ENCODE peak calls at places on chromosomes 13 and 19, in ten cellular contexts. One of them, this sample, is unnamed.

GRCh38 chr13:23433171-23434153 is at the start of gene SACS:
- DNase-seq in GM12878: no peak
- DNase-seq in transverse colon: no peak
- DNase-seq in sigmoid colon: peak; percentile 67
- DNase-seq in K562: no peak
- DNase-seq in stomach: no peak
- DNase-seq in SK-N-SH: peak; percentile 81
- DNase-seq in upper lobe of left lung: no peak
- DNase-seq in HepG2: no peak
- DNase-seq in H1: peak; percentile 21
- DNase-seq in this sample: no peak

GRCh38 chr19:33840783-33841182 is 44.1 kb downstream of the KCTD15 start:
- DNase-seq in GM12878: no peak
- DNase-seq in transverse colon: no peak
- DNase-seq in sigmoid colon: no peak
- DNase-seq in K562: no peak
- DNase-seq in stomach: no peak
- DNase-seq in SK-N-SH: no peak
- DNase-seq in upper lobe of left lung: no peak
- DNase-seq in HepG2: no peak
- DNase-seq in H1: no peak
- DNase-seq in this sample: no peak

GRCh38 chr19:58007285-58007684 is 4.7 kb upstream of the ZNF606 start:
- DNase-seq in GM12878: no peak
- DNase-seq in transverse colon: no peak
- DNase-seq in sigmoid colon: no peak
- DNase-seq in K562: peak; percentile 17
- DNase-seq in stomach: no peak
- DNase-seq in SK-N-SH: no peak
- DNase-seq in upper lobe of left lung: no peak
- DNase-seq in HepG2: peak; percentile 18
- DNase-seq in H1: no peak
- DNase-seq in this sample: no peak

GRCh38 chr13:79385694-79386093 is 20.4 kb downstream of the RBM26 start:
- DNase-seq in GM12878: peak; percentile 85
- DNase-seq in transverse colon: no peak
- DNase-seq in sigmoid colon: no peak
- DNase-seq in K562: no peak
- DNase-seq in stomach: no peak
- DNase-seq in SK-N-SH: no peak
- DNase-seq in upper lobe of left lung: no peak
- DNase-seq in HepG2: no peak
- DNase-seq in H1: no peak
- DNase-seq in this sample: no peak

GRCh38 chr19:18294467-18294864 is 13.0 kb upstream of the JUND start:
- DNase-seq in GM12878: no peak
- DNase-seq in transverse colon: peak; percentile 69
- DNase-seq in sigmoid colon: no peak
- DNase-seq in K562: peak; percentile 31
- DNase-seq in stomach: peak; percentile 66
- DNase-seq in SK-N-SH: peak; percentile 83
- DNase-seq in upper lobe of left lung: peak; percentile 73
- DNase-seq in HepG2: no peak
- DNase-seq in H1: no peak
- DNase-seq in this sample: peak; percentile 81

GRCh38 chr19:53389591-53390377 is 5.2 kb upstream of the ZNF765 start:
- DNase-seq in GM12878: no peak
- DNase-seq in transverse colon: no peak
- DNase-seq in sigmoid colon: no peak
- DNase-seq in K562: peak; percentile 50
- DNase-seq in stomach: no peak
- DNase-seq in SK-N-SH: peak; percentile 11
- DNase-seq in upper lobe of left lung: no peak
- DNase-seq in HepG2: no peak
- DNase-seq in H1: peak; percentile 87
- DNase-seq in this sample: no peak

GRCh38 chr19:46975918-46976782 is 43.5 kb upstream of the NPAS1 start:
- DNase-seq in GM12878: no peak
- DNase-seq in transverse colon: peak; percentile 76
- DNase-seq in sigmoid colon: peak; percentile 98
- DNase-seq in K562: no peak
- DNase-seq in stomach: peak; percentile 97
- DNase-seq in SK-N-SH: peak; percentile 69
- DNase-seq in upper lobe of left lung: peak; percentile 92
- DNase-seq in HepG2: peak; percentile 70
- DNase-seq in H1: peak; percentile 59
- DNase-seq in this sample: peak; percentile 97

GRCh38 chr19:53775524-53775923 is 48.6 kb downstream of the NLRP12 start:
- DNase-seq in GM12878: no peak
- DNase-seq in transverse colon: no peak
- DNase-seq in sigmoid colon: no peak
- DNase-seq in K562: no peak
- DNase-seq in stomach: no peak
- DNase-seq in SK-N-SH: no peak
- DNase-seq in upper lobe of left lung: no peak
- DNase-seq in HepG2: peak; percentile 61
- DNase-seq in H1: no peak
- DNase-seq in this sample: no peak

GRCh38 chr19:34480971-34481821 is at the start of gene WTIP:
- DNase-seq in GM12878: no peak
- DNase-seq in transverse colon: peak; percentile 41
- DNase-seq in sigmoid colon: peak; percentile 86
- DNase-seq in K562: no peak
- DNase-seq in stomach: peak; percentile 67
- DNase-seq in SK-N-SH: peak; percentile 78
- DNase-seq in upper lobe of left lung: peak; percentile 59
- DNase-seq in HepG2: peak; percentile 62
- DNase-seq in H1: no peak
- DNase-seq in this sample: peak; percentile 78

GRCh38 chr13:24130134-24130792 is 30.3 kb upstream of the SPATA13 start:
- DNase-seq in GM12878: no peak
- DNase-seq in transverse colon: no peak
- DNase-seq in sigmoid colon: no peak
- DNase-seq in K562: no peak
- DNase-seq in stomach: no peak
- DNase-seq in SK-N-SH: no peak
- DNase-seq in upper lobe of left lung: no peak
- DNase-seq in HepG2: no peak
- DNase-seq in H1: no peak
- DNase-seq in this sample: no peak

GRCh38 chr19:12943437-12944044 is 2.1 kb upstream of the RAD23A start:
- DNase-seq in GM12878: no peak
- DNase-seq in transverse colon: no peak
- DNase-seq in sigmoid colon: no peak
- DNase-seq in K562: no peak
- DNase-seq in stomach: no peak
- DNase-seq in SK-N-SH: no peak
- DNase-seq in upper lobe of left lung: no peak
- DNase-seq in HepG2: no peak
- DNase-seq in H1: no peak
- DNase-seq in this sample: no peak
- H3K4me1 ChIP-seq in GM12878: peaks cover 50% of the 10 kb centered on the region
- H3K4me1 ChIP-seq in transverse colon: peaks cover 36% of the 10 kb centered on the region
- H3K4me1 ChIP-seq in sigmoid colon: no peaks in the 10 kb centered on the region
- H3K4me1 ChIP-seq in K562: peaks cover 39% of the 10 kb centered on the region
- H3K4me1 ChIP-seq in stomach: peaks cover 89% of the 10 kb centered on the region
- H3K4me1 ChIP-seq in SK-N-SH: peaks cover 13% of the 10 kb centered on the region
- H3K4me1 ChIP-seq in upper lobe of left lung: peaks cover 59% of the 10 kb centered on the region
- H3K4me1 ChIP-seq in HepG2: peaks cover 52% of the 10 kb centered on the region
- H3K4me1 ChIP-seq in H1: no peaks in the 10 kb centered on the region
- H3K4me1 ChIP-seq in this sample: peaks cover 62% of the 10 kb centered on the region

GRCh38 chr19:41330476-41330875 is 20.5 kb downstream of the CCDC97 start:
- DNase-seq in GM12878: no peak
- DNase-seq in transverse colon: no peak
- DNase-seq in sigmoid colon: no peak
- DNase-seq in K562: no peak
- DNase-seq in stomach: no peak
- DNase-seq in SK-N-SH: no peak
- DNase-seq in upper lobe of left lung: no peak
- DNase-seq in HepG2: no peak
- DNase-seq in H1: no peak
- DNase-seq in this sample: no peak

GRCh38 chr19:41328818-41329220 is 18.8 kb downstream of the CCDC97 start:
- DNase-seq in GM12878: no peak
- DNase-seq in transverse colon: no peak
- DNase-seq in sigmoid colon: no peak
- DNase-seq in K562: no peak
- DNase-seq in stomach: no peak
- DNase-seq in SK-N-SH: no peak
- DNase-seq in upper lobe of left lung: peak; percentile 62
- DNase-seq in HepG2: no peak
- DNase-seq in H1: no peak
- DNase-seq in this sample: no peak

GRCh38 chr19:41332000-41332399 is 21.7 kb downstream of the TGFB1 start:
- DNase-seq in GM12878: no peak
- DNase-seq in transverse colon: no peak
- DNase-seq in sigmoid colon: no peak
- DNase-seq in K562: no peak
- DNase-seq in stomach: no peak
- DNase-seq in SK-N-SH: no peak
- DNase-seq in upper lobe of left lung: no peak
- DNase-seq in HepG2: no peak
- DNase-seq in H1: no peak
- DNase-seq in this sample: no peak

GRCh38 chr19:41332468-41332867 is 21.3 kb downstream of the TGFB1 start:
- DNase-seq in GM12878: no peak
- DNase-seq in transverse colon: no peak
- DNase-seq in sigmoid colon: no peak
- DNase-seq in K562: no peak
- DNase-seq in stomach: no peak
- DNase-seq in SK-N-SH: no peak
- DNase-seq in upper lobe of left lung: no peak
- DNase-seq in HepG2: no peak
- DNase-seq in H1: no peak
- DNase-seq in this sample: no peak

DNA sequence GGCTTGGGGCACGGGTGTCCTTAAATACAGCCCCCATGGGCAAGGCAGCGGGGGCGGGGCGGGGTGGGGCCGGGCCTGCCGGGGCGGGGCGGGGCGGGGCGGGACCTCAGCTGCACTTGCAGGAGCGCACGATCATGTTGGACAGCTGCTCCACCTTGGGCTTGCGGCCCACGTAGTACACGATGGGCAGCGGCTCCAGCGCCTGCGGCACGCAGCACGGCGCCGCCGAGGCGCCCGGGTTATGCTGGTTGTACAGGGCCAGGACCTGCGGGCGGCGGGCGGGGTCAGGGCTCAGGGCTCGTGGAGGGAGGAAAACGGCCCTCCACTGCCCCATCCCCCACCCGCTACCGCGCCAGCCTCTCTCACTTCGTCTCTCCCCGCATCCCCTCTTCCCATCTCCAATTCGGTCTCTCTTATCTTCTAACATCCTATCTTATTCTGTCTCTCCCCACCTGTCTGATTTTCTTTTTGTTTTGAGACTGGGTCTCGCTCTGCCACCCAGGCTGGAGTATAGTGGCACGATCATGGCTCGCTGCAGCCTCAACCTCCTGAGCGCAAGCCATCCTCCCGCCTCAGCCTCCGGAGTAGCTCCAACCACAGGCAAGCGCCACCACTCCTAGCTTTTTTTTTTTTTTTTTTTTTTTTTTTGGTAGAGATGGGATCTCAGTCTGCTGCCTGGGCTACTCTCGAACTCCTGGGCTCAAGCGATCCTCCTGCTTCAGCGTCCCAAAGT is 21.1 kb downstream of the CCDC97 start:
- DNase-seq in GM12878: no peak
- DNase-seq in transverse colon: no peak
- DNase-seq in sigmoid colon: no peak
- DNase-seq in K562: peak; percentile 44
- DNase-seq in stomach: no peak
- DNase-seq in SK-N-SH: peak; percentile 71
- DNase-seq in upper lobe of left lung: no peak
- DNase-seq in HepG2: no peak
- DNase-seq in H1: no peak
- DNase-seq in this sample: no peak
- TF ChIP-seq POLR2AphosphoS5 in GM12878: no peak
- TF ChIP-seq POLR2AphosphoS5 in transverse colon: no peak
- TF ChIP-seq POLR2AphosphoS5 in sigmoid colon: no peak
- TF ChIP-seq POLR2AphosphoS5 in K562: no peak
- TF ChIP-seq POLR2AphosphoS5 in stomach: no peak
- TF ChIP-seq POLR2AphosphoS5 in SK-N-SH: no peak
- TF ChIP-seq POLR2AphosphoS5 in upper lobe of left lung: no peak
- TF ChIP-seq POLR2AphosphoS5 in HepG2: no peak
- TF ChIP-seq POLR2AphosphoS5 in H1: no peak
- TF ChIP-seq POLR2AphosphoS5 in this sample: no peak

GRCh38 chr13:100115693-100116254 is 26.9 kb downstream of the PCCA start:
- DNase-seq in GM12878: no peak
- DNase-seq in transverse colon: no peak
- DNase-seq in sigmoid colon: no peak
- DNase-seq in K562: no peak
- DNase-seq in stomach: no peak
- DNase-seq in SK-N-SH: no peak
- DNase-seq in upper lobe of left lung: no peak
- DNase-seq in HepG2: no peak
- DNase-seq in H1: no peak
- DNase-seq in this sample: no peak

GRCh38 chr13:100106705-100107104 is 17.8 kb downstream of the PCCA start:
- DNase-seq in GM12878: no peak
- DNase-seq in transverse colon: no peak
- DNase-seq in sigmoid colon: no peak
- DNase-seq in K562: no peak
- DNase-seq in stomach: no peak
- DNase-seq in SK-N-SH: no peak
- DNase-seq in upper lobe of left lung: no peak
- DNase-seq in HepG2: no peak
- DNase-seq in H1: no peak
- DNase-seq in this sample: no peak

GRCh38 chr13:100108913-100109507 is 20.1 kb downstream of the PCCA start:
- DNase-seq in GM12878: no peak
- DNase-seq in transverse colon: no peak
- DNase-seq in sigmoid colon: no peak
- DNase-seq in K562: no peak
- DNase-seq in stomach: no peak
- DNase-seq in SK-N-SH: no peak
- DNase-seq in upper lobe of left lung: no peak
- DNase-seq in HepG2: no peak
- DNase-seq in H1: no peak
- DNase-seq in this sample: no peak

GRCh38 chr13:100110269-100110668 is 21.4 kb downstream of the PCCA start:
- DNase-seq in GM12878: no peak
- DNase-seq in transverse colon: no peak
- DNase-seq in sigmoid colon: no peak
- DNase-seq in K562: no peak
- DNase-seq in stomach: no peak
- DNase-seq in SK-N-SH: no peak
- DNase-seq in upper lobe of left lung: no peak
- DNase-seq in HepG2: no peak
- DNase-seq in H1: no peak
- DNase-seq in this sample: no peak

GRCh38 chr13:100112186-100112838 is 23.4 kb downstream of the PCCA start:
- DNase-seq in GM12878: no peak
- DNase-seq in transverse colon: no peak
- DNase-seq in sigmoid colon: no peak
- DNase-seq in K562: no peak
- DNase-seq in stomach: no peak
- DNase-seq in SK-N-SH: no peak
- DNase-seq in upper lobe of left lung: no peak
- DNase-seq in HepG2: peak; percentile 59
- DNase-seq in H1: no peak
- DNase-seq in this sample: no peak
- TF ChIP-seq EP300 in GM12878: no peak
- TF ChIP-seq EP300 in transverse colon: no peak
- TF ChIP-seq EP300 in sigmoid colon: no peak
- TF ChIP-seq EP300 in K562: no peak
- TF ChIP-seq EP300 in stomach: no peak
- TF ChIP-seq EP300 in SK-N-SH: no peak
- TF ChIP-seq EP300 in upper lobe of left lung: no peak
- TF ChIP-seq EP300 in HepG2: no peak
- TF ChIP-seq EP300 in H1: no peak
- TF ChIP-seq EP300 in this sample: no peak

GRCh38 chr19:48490980-48491792 is 20.4 kb downstream of the LMTK3 start:
- DNase-seq in GM12878: no peak
- DNase-seq in transverse colon: peak; percentile 66
- DNase-seq in sigmoid colon: no peak
- DNase-seq in K562: peak; percentile 95
- DNase-seq in stomach: peak; percentile 56
- DNase-seq in SK-N-SH: peak; percentile 82
- DNase-seq in upper lobe of left lung: peak; percentile 48
- DNase-seq in HepG2: no peak
- DNase-seq in H1: no peak
- DNase-seq in this sample: no peak
- H3K4me1 ChIP-seq in GM12878: peaks cover 20% of the 10 kb centered on the region
- H3K4me1 ChIP-seq in transverse colon: peaks cover 38% of the 10 kb centered on the region
- H3K4me1 ChIP-seq in sigmoid colon: no peaks in the 10 kb centered on the region
- H3K4me1 ChIP-seq in K562: peaks cover 57% of the 10 kb centered on the region
- H3K4me1 ChIP-seq in stomach: peaks cover 67% of the 10 kb centered on the region
- H3K4me1 ChIP-seq in SK-N-SH: peaks cover 22% of the 10 kb centered on the region
- H3K4me1 ChIP-seq in upper lobe of left lung: peaks cover 44% of the 10 kb centered on the region
- H3K4me1 ChIP-seq in HepG2: peaks cover 36% of the 10 kb centered on the region
- H3K4me1 ChIP-seq in H1: peaks cover 15% of the 10 kb centered on the region
- H3K4me1 ChIP-seq in this sample: peaks cover 70% of the 10 kb centered on the region